ENCODE peak calls at places on chromosomes 7 and 10, in eight cellular contexts. D is lung; H is AG04450; A is fibroblast of pulmonary artery; F is Ammon's horn; U is astrocyte of the spinal cord; C is WERI-Rb-1; L is activated T-helper 1 cell treated with anti-CD3 and anti-CD28 coated beads, Interleukin-2, amount 50 U/mL, for 16 hours. G is an unnamed sample.

GRCh38 chr10:62708569-62708968 is 96.0 kb upstream of the ADO start:
- DNase-seq in F (peak), H (no peak), U (no peak), L (no peak), D (no peak), A (no peak), C (no peak), G (no peak)

GRCh38 chr7:553637-554111 is 34.0 kb upstream of the PDGFA start:
- DNase-seq in U (no peak), D (no peak), H (no peak), A (no peak), F (no peak), L (no peak), C (no peak), G (no peak)

GRCh38 chr10:71266147-71266917 is 52.7 kb upstream of the SLC29A3 start:
- DNase-seq in U (peak), H (peak), F (no peak), A (peak), C (no peak), L (no peak), D (peak), G (peak)

GRCh38 chr10:19310121-19310520 is 261.5 kb downstream of the MALRD1 start:
- DNase-seq in F (no peak), D (no peak), L (no peak), C (no peak), H (no peak), U (peak), A (peak), G (no peak)

GRCh38 chr7:1027285-1028043 is 16.9 kb upstream of the GPR146 start:
- DNase-seq in L (no peak), F (peak), H (peak), D (no peak), C (peak), A (peak), U (peak), G (peak)

GRCh38 chr7:30888783-30889182 is 22.9 kb upstream of the AQP1 start:
- DNase-seq in H (peak), A (peak), D (peak), F (peak), C (no peak), U (peak), L (no peak), G (peak)

GRCh38 chr7:144004703-144005102 is 4.6 kb downstream of the OR6B1 start:
- DNase-seq in H (no peak), C (no peak), F (no peak), A (no peak), L (no peak), U (no peak), D (no peak), G (no peak)

GRCh38 chr7:157693521-157694388 is 357.0 kb downstream of the DNAJB6 start:
- DNase-seq in U (no peak), H (no peak), L (no peak), A (no peak), D (no peak), F (no peak), C (peak), G (no peak)

GRCh38 chr7:78770422-78771410 is 682.8 kb downstream of the MAGI2 start:
- DNase-seq in D (no peak), H (peak), F (peak), U (peak), A (peak), L (no peak), C (no peak), G (peak)

GRCh38 chr7:96825285-96825684 is 115.6 kb upstream of the SEM1 start:
- DNase-seq in L (no peak), U (no peak), F (no peak), A (no peak), C (no peak), D (no peak), H (no peak), G (no peak)